ENCODE peak calls at places on chromosomes 1 and 21, in seven cellular contexts. M is GM13976; C is CD8-positive, alpha-beta T cell; I is H9; D is HFFc6; X is upper lobe of left lung; N is nephron progenitor cell. T is an unnamed sample.

GRCh38 chr1:168623003-168623828 is 46.8 kb downstream of the XCL1 start:
- DNase-seq in M (no peak), C (no peak), I (no peak), D (peak; percentile 69), X (peak; percentile 44), N (no peak), T (no peak)

GRCh38 chr1:248842781-248843331 is 4.8 kb downstream of the ZNF672 start:
- DNase-seq in M (peak; percentile 47), C (no peak), I (no peak), D (no peak), X (no peak), N (no peak), T (no peak)

GRCh38 chr1:84853743-84854721 is 39.0 kb downstream of the LPAR3 start:
- DNase-seq in M (peak; percentile 56), C (no peak), I (no peak), D (peak; percentile 93), X (no peak), N (no peak), T (no peak)

GRCh38 chr21:42499430-42500106 is 3.5 kb upstream of the RSPH1 start:
- DNase-seq in M (no peak), C (no peak), I (no peak), D (no peak), X (no peak), N (peak; percentile 57), T (peak; percentile 57)

GRCh38 chr1:248618878-248619277 is 16.0 kb downstream of the OR2T11 start:
- DNase-seq in M (peak; percentile 36), C (no peak), I (no peak), D (peak; percentile 25), X (peak; percentile 50), N (no peak), T (no peak)

GRCh38 chr21:14418920-14419319 is 36.0 kb upstream of the HSPA13 start:
- DNase-seq in M (no peak), C (no peak), I (no peak), D (no peak), X (no peak), N (no peak), T (no peak)

GRCh38 chr1:53754484-53755312 is 15.7 kb upstream of the GLIS1 start:
- DNase-seq in M (peak; percentile 60), C (no peak), I (peak; percentile 60), D (peak; percentile 61), X (no peak), N (peak; percentile 57), T (no peak)

GRCh38 chr1:17890056-17890814 is 135.1 kb downstream of the ACTL8 start:
- DNase-seq in M (no peak), C (no peak), I (peak; percentile 25), D (no peak), X (no peak), N (no peak), T (no peak)

GRCh38 chr1:39689635-39690034 is 1.6 kb downstream of the HPCAL4 start:
- DNase-seq in M (no peak), C (no peak), I (no peak), D (no peak), X (no peak), N (no peak), T (no peak)

GRCh38 chr1:206590025-206590834 is 22.0 kb downstream of the EIF2D start:
- DNase-seq in M (peak; percentile 62), C (no peak), I (no peak), D (peak; percentile 84), X (no peak), N (no peak), T (no peak)

GRCh38 chr1:23558140-23558871 is 995 bp downstream of the ID3 start:
- DNase-seq in M (peak; percentile 66), C (no peak), I (peak; percentile 52), D (peak; percentile 51), X (peak; percentile 78), N (peak; percentile 43), T (no peak)

GRCh38 chr1:63790989-63791388 is 17.2 kb downstream of the ROR1 start:
- DNase-seq in M (no peak), C (no peak), I (no peak), D (no peak), X (no peak), N (no peak), T (no peak)

GRCh38 chr1:64082459-64082858 is 121.0 kb upstream of the UBE2U start:
- DNase-seq in M (no peak), C (no peak), I (no peak), D (peak; percentile 65), X (no peak), N (no peak), T (no peak)

GRCh38 chr1:241074507-241074906 is 282.5 kb downstream of the RGS7 start:
- DNase-seq in M (no peak), C (no peak), I (no peak), D (no peak), X (no peak), N (no peak), T (no peak)

GRCh38 chr1:220189750-220190347 is 82.4 kb downstream of the RAB3GAP2 start:
- DNase-seq in M (peak; percentile 23), C (no peak), I (no peak), D (no peak), X (no peak), N (no peak), T (no peak)

GRCh38 chr1:915295-916172 is 8.2 kb upstream of the SAMD11 start:
- DNase-seq in M (no peak), C (no peak), I (no peak), D (no peak), X (no peak), N (no peak), T (no peak)

GRCh38 chr1:90881034-90881433 is 140.8 kb downstream of the ZNF644 start:
- DNase-seq in M (no peak), C (no peak), I (no peak), D (no peak), X (no peak), N (no peak), T (no peak)

GRCh38 chr1:152886090-152886489 is 8.0 kb downstream of the SMCP start:
- DNase-seq in M (no peak), C (no peak), I (no peak), D (peak; percentile 24), X (no peak), N (no peak), T (no peak)

GRCh38 chr1:227902641-227902990 is 45.1 kb downstream of the WNT9A start:
- DNase-seq in M (no peak), C (no peak), I (no peak), D (no peak), X (no peak), N (no peak), T (no peak)

GRCh38 chr1:221431068-221431651 is 310.7 kb downstream of the DUSP10 start:
- DNase-seq in M (no peak), C (no peak), I (no peak), D (peak; percentile 28), X (no peak), N (no peak), T (no peak)

DNA sequence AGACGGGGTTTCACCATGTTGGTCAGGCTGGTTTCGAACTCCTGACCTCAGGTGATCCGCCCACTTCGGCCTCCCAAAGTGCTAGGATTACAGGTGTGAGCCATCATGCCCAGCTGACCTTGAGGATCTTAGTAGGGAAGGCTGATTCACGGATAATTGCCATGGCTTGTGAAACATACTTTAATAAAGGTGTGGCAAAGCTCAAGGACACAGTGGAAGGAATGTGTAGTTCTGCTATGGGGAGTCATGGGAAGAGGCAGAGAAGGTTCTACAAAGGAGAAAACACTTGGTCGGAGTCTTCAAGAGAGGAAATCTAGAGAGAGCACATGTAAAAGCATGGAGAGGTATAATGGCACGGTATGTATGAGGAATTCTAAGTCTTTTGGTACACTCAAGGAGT is 12.7 kb upstream of the PTCH2 start:
- DNase-seq in M (no peak), C (no peak), I (no peak), D (no peak), X (peak; percentile 38), N (no peak), T (no peak)
- TF ChIP-seq CTCF in M (no peak), C (no peak), I (no peak), D (no peak), X (no peak), N (no peak), T (no peak)

GRCh38 chr1:223682502-223682901 is 17.0 kb upstream of the CAPN8 start:
- DNase-seq in M (no peak), C (no peak), I (no peak), D (no peak), X (no peak), N (no peak), T (no peak)

GRCh38 chr1:223680188-223680587 is 14.7 kb upstream of the CAPN8 start:
- DNase-seq in M (no peak), C (no peak), I (no peak), D (no peak), X (no peak), N (no peak), T (no peak)

GRCh38 chr1:223683586-223684487 is 18.3 kb upstream of the CAPN8 start:
- DNase-seq in M (peak; percentile 35), C (peak; percentile 45), I (peak; percentile 68), D (peak; percentile 36), X (peak; percentile 56), N (peak; percentile 78), T (no peak)

GRCh38 chr1:223678841-223679240 is 13.3 kb upstream of the CAPN8 start:
- DNase-seq in M (no peak), C (no peak), I (no peak), D (no peak), X (peak; percentile 32), N (no peak), T (no peak)

GRCh38 chr1:223684488-223684792 is 18.9 kb upstream of the CAPN8 start:
- DNase-seq in M (no peak), C (no peak), I (no peak), D (no peak), X (no peak), N (no peak), T (no peak)
- TF ChIP-seq CTCF in M (no peak), C (peak; percentile 37), I (peak; percentile 10), D (peak; percentile 37), X (no peak), N (no peak), T (peak; percentile 34)

GRCh38 chr1:225735252-225736149 is 42.1 kb upstream of the SRP9 start:
- DNase-seq in M (no peak), C (no peak), I (no peak), D (peak; percentile 94), X (peak; percentile 76), N (peak; percentile 13), T (no peak)
- TF ChIP-seq CTCF in M (no peak), C (no peak), I (no peak), D (peak; percentile 26), X (no peak), N (no peak), T (no peak)

DNA sequence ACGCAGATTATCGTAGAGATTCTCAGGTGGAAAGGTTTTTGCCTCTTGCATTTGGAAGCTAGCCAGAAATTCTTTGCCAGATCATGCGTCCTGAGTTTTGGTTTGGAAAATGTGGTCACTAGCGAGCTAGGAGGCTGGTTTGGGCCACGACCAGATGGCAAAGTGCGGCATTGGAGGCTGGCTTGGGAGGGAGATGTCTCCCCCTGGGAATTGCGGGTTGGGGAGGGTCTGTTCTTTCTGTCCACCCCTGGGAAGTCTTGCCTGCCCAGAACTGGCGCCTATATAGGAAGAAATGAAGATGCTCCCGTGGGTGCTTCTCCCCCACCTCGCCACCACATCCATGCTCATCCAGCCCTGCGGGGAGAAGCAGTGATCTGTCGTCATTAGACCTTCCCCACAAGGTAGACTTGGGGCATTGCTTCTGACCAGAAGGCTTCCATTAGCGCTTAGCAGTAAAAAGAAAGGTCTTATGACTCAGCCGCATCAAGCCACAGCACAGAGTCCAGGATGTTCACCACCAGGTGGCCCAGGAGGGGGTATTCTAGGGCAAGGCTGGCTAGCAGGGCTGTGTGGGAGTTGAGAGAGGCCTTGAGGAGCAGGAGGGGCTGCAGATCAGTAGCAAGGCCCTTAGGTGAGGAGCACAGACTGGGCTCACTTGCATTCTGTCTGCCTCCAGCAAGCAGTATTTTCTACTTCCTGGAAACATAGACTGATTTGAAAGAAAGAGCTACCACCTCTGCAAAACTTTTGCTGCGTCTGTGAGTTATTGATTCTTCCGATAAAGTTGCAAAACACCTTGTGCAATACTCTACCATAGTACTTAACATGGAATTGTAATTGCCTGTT is 1.5 kb upstream of the PTP4A2 start:
- DNase-seq in M (peak; percentile 75), C (peak; percentile 56), I (peak; percentile 71), D (peak; percentile 86), X (peak; percentile 77), N (peak; percentile 56), T (no peak)
- TF ChIP-seq CTCF in M (peak; percentile 46), C (peak; percentile 5), I (peak; percentile 33), D (peak; percentile 84), X (peak; percentile 14), N (peak; percentile 33), T (peak; percentile 56)